ENCODE peak calls at places on chromosomes 1 and 21, in eight cellular contexts. L, K, D, H, T, Q, X and O are unnamed samples.
A peak's percentile ranks its signal among the peaks of the same experiment; 100 is the strongest.

GRCh38 chr1:111238056-111238795 is 10.7 kb downstream of the CHI3L2 start:
- DNase-seq in D (no peak), H (no peak), T (no peak), L (no peak), K (no peak), X (no peak), Q (no peak), O (no peak)

GRCh38 chr1:77394166-77394565 is 112.3 kb downstream of the AK5 start:
- DNase-seq in D (no peak), K (no peak), Q (peak; percentile 73), X (no peak), T (no peak), H (no peak), L (no peak), O (peak; percentile 47)

GRCh38 chr1:28663871-28664470 is 4.6 kb upstream of the GMEB1 start:
- DNase-seq in L (no peak), D (no peak), X (no peak), K (no peak), H (no peak), T (no peak), Q (no peak), O (no peak)

GRCh38 chr1:29682918-29683314 is 446.6 kb downstream of the PTPRU start:
- DNase-seq in X (no peak), H (no peak), L (peak; percentile 3), D (no peak), K (peak; percentile 91), Q (peak; percentile 16), T (peak; percentile 11), O (no peak)

GRCh38 chr1:53511933-53512806 is 53.0 kb downstream of the DMRTB1 start:
- DNase-seq in L (no peak), X (peak; percentile 48), H (no peak), D (peak; percentile 59), T (no peak), K (peak; percentile 76), Q (peak; percentile 21), O (no peak)

GRCh38 chr1:77170687-77171086 is 48.5 kb downstream of the PIGK start:
- DNase-seq in X (no peak), H (no peak), L (no peak), T (no peak), D (no peak), K (no peak), Q (peak; percentile 22), O (peak; percentile 7)

GRCh38 chr1:93864175-93864574 is 14.8 kb downstream of the DNTTIP2 start:
- DNase-seq in H (no peak), X (no peak), T (no peak), L (no peak), Q (no peak), D (no peak), K (no peak), O (no peak)

GRCh38 chr1:94926915-94927404 is at the start of gene CNN3:
- DNase-seq in D (peak; percentile 85), X (peak; percentile 89), L (peak; percentile 78), T (peak; percentile 94), H (peak; percentile 51), K (peak; percentile 91), Q (peak; percentile 93), O (peak; percentile 97)

GRCh38 chr1:205598841-205599666 is 32.8 kb downstream of the ELK4 start:
- DNase-seq in H (no peak), X (peak; percentile 55), D (no peak), Q (peak; percentile 69), L (no peak), K (no peak), T (peak; percentile 56), O (peak; percentile 80)

GRCh38 chr1:93255222-93256079 is 74.9 kb downstream of the CCDC18 start:
- DNase-seq in H (no peak), X (peak; percentile 46), Q (peak; percentile 87), T (no peak), D (peak; percentile 11), L (no peak), K (no peak), O (peak; percentile 80)

GRCh38 chr1:45667321-45668111 is 18.8 kb downstream of the GPBP1L1 start:
- DNase-seq in X (no peak), L (no peak), T (no peak), D (no peak), K (no peak), Q (no peak), H (no peak), O (no peak)

GRCh38 chr1:65538664-65539063 is 118.2 kb downstream of the LEPR start:
- DNase-seq in L (no peak), Q (no peak), D (no peak), K (no peak), T (no peak), X (no peak), H (no peak), O (no peak)

GRCh38 chr1:99777752-99778151 is 11.3 kb upstream of the FRRS1 start:
- DNase-seq in D (no peak), K (no peak), L (no peak), T (no peak), Q (no peak), X (no peak), H (no peak), O (no peak)

GRCh38 chr21:32328595-32328994 is 29.9 kb downstream of the MRAP start:
- DNase-seq in K (no peak), X (no peak), T (no peak), H (no peak), L (no peak), D (no peak), Q (no peak), O (no peak)

GRCh38 chr1:119869962-119870361 is 26.4 kb downstream of the ADAM30 start:
- DNase-seq in K (no peak), D (no peak), X (no peak), L (no peak), H (no peak), T (no peak), Q (no peak), O (no peak)

GRCh38 chr1:155268630-155269029 is 4.7 kb downstream of the CLK2 start:
- DNase-seq in Q (no peak), K (no peak), T (no peak), D (no peak), X (no peak), H (no peak), L (no peak), O (no peak)

GRCh38 chr1:84598846-84599741 is 24.9 kb upstream of the CTBS start:
- DNase-seq in L (no peak), K (no peak), H (no peak), X (peak; percentile 77), Q (peak; percentile 95), D (peak; percentile 36), T (no peak), O (peak; percentile 70)

GRCh38 chr1:212485895-212486590 is 53.3 kb downstream of the NENF start:
- DNase-seq in X (peak; percentile 97), D (peak; percentile 98), L (peak; percentile 38), H (no peak), T (no peak), K (peak; percentile 96), Q (peak; percentile 96), O (peak; percentile 100)

GRCh38 chr21:45334591-45335081 is 46.9 kb upstream of the POFUT2 start:
- DNase-seq in Q (no peak), T (no peak), D (no peak), L (no peak), K (no peak), X (no peak), H (no peak), O (no peak)

GRCh38 chr21:14989359-14989758 is 75.4 kb downstream of the NRIP1 start:
- DNase-seq in Q (no peak), H (no peak), T (no peak), D (no peak), X (no peak), K (peak; percentile 4), L (no peak), O (no peak)

GRCh38 chr21:26717146-26717739 is 128.0 kb downstream of the ADAMTS1 start:
- DNase-seq in K (peak; percentile 15), X (peak; percentile 23), D (peak; percentile 34), T (no peak), Q (peak; percentile 48), L (no peak), H (no peak), O (peak; percentile 37)

GRCh38 chr1:75725861-75726361 is 1.4 kb downstream of the ACADM start:
- DNase-seq in X (peak; percentile 11), K (peak; percentile 21), L (no peak), T (no peak), Q (no peak), D (peak; percentile 13), H (no peak), O (peak; percentile 54)

GRCh38 chr1:212463565-212464270 is 31.0 kb downstream of the NENF start:
- DNase-seq in K (no peak), L (no peak), Q (no peak), X (no peak), D (no peak), H (no peak), T (no peak), O (no peak)

GRCh38 chr1:154910851-154911250 is 25.7 kb downstream of the PMVK start:
- DNase-seq in Q (no peak), K (no peak), L (no peak), H (no peak), X (peak; percentile 62), D (no peak), T (no peak), O (no peak)

GRCh38 chr1:204670152-204670927 is 15.2 kb downstream of the LRRN2 start:
- DNase-seq in X (peak; percentile 10), L (no peak), K (no peak), D (peak; percentile 60), T (no peak), H (no peak), Q (peak; percentile 35), O (peak; percentile 64)

GRCh38 chr1:15469836-15470495 is 5.9 kb upstream of the CELA2B start:
- DNase-seq in K (no peak), Q (no peak), D (no peak), T (no peak), H (no peak), L (no peak), X (no peak), O (no peak)

GRCh38 chr1:77044133-77044849 is 174.9 kb downstream of the PIGK start:
- DNase-seq in D (peak; percentile 38), T (no peak), X (peak; percentile 81), L (no peak), K (no peak), Q (peak; percentile 69), H (no peak), O (peak; percentile 68)

GRCh38 chr1:116390195-116390594 is 17.2 kb downstream of the ATP1A1 start:
- DNase-seq in T (no peak), K (no peak), D (no peak), H (no peak), X (no peak), Q (no peak), L (no peak), O (no peak)

GRCh38 chr1:118097622-118098348 is 87.2 kb downstream of the SPAG17 start:
- DNase-seq in X (peak; percentile 17), K (no peak), T (no peak), H (no peak), Q (no peak), D (peak; percentile 36), L (no peak), O (no peak)

GRCh38 chr1:183366116-183366515 is 52.1 kb downstream of the NMNAT2 start:
- DNase-seq in D (no peak), Q (no peak), X (no peak), K (no peak), H (no peak), L (no peak), T (no peak), O (no peak)

GRCh38 chr21:46128106-46128982 is 27.0 kb downstream of the FTCD start:
- DNase-seq in T (no peak), D (no peak), L (no peak), X (no peak), H (no peak), K (no peak), Q (no peak), O (no peak)

GRCh38 chr1:234768569-234769283 is 158.7 kb upstream of the IRF2BP2 start:
- DNase-seq in L (no peak), X (no peak), T (no peak), Q (no peak), K (no peak), H (peak; percentile 68), D (no peak), O (no peak)

GRCh38 chr1:208531003-208531750 is 287.0 kb upstream of the PLXNA2 start:
- DNase-seq in T (no peak), L (no peak), K (no peak), D (no peak), X (no peak), Q (no peak), H (no peak), O (peak; percentile 6)